ENCODE peak calls at places on chromosomes 12 and 14, in four cellular contexts. K is stimulated activated naive CD8-positive, alpha-beta T cell treated with anti-CD3 and anti-CD28 coated beads, Interleukin-15, Interleukin-2, amounts not matched to agents 100 U/mL and 50 U/mL, for 24 hours; W is GM10248; F is ELF-1. Q is an unnamed sample.

GRCh38 chr14:31541702-31542101 is 19.5 kb upstream of the NUBPL start:
- DNase-seq in K (no peak), W (no peak), F (no peak), Q (no peak)

GRCh38 chr12:48183876-48184548 is 568 bp downstream of the CCDC184 start:
- DNase-seq in F (no peak), K (peak), W (no peak), Q (no peak)

GRCh38 chr12:102680296-102680695 is 199.9 kb upstream of the IGF1 start:
- DNase-seq in W (no peak), F (no peak), K (no peak), Q (no peak)

GRCh38 chr14:73610692-73611091 is 1.6 kb upstream of the ACOT6 start:
- DNase-seq in F (no peak), W (no peak), K (no peak), Q (peak)

GRCh38 chr12:10084733-10085132 is 14.1 kb downstream of the CLEC1A start:
- DNase-seq in K (no peak), F (no peak), W (no peak), Q (no peak)

GRCh38 chr12:111251099-111251498 is 117.8 kb downstream of the PHETA1 start:
- DNase-seq in K (no peak), W (no peak), F (no peak), Q (no peak)

GRCh38 chr12:78455991-78456390 is 408.6 kb upstream of the SYT1 start:
- DNase-seq in F (no peak), W (no peak), K (no peak), Q (no peak)

GRCh38 chr12:88624911-88625310 is 44.6 kb upstream of the KITLG start:
- DNase-seq in W (no peak), K (no peak), F (no peak), Q (no peak)

GRCh38 chr12:124700810-124701594 is 133.6 kb upstream of the NCOR2 start:
- DNase-seq in W (no peak), F (peak), K (no peak), Q (peak)

GRCh38 chr12:68956466-68956865 is 23.5 kb upstream of the CPM start:
- DNase-seq in F (no peak), K (no peak), W (no peak), Q (no peak)

GRCh38 chr14:96574171-96574632 is 72.0 kb downstream of the PAPOLA start:
- DNase-seq in K (no peak), W (no peak), F (no peak), Q (no peak)

GRCh38 chr14:81458352-81458751 is 58.2 kb upstream of the STON2 start:
- DNase-seq in K (no peak), F (no peak), W (no peak), Q (no peak)

GRCh38 chr12:30599631-30600030 is 96.0 kb downstream of the IPO8 start:
- DNase-seq in K (no peak), W (no peak), F (no peak), Q (no peak)

GRCh38 chr12:65355461-65355860 is 77.0 kb downstream of the MSRB3 start:
- DNase-seq in W (no peak), K (no peak), F (no peak), Q (no peak)